ENCODE peak calls at places on chromosomes 3 and 15, in eight cellular contexts. One of them, this sample, is unnamed.

GRCh38 chr3:66428733-66429132 is 72.1 kb downstream of the LRIG1 start:
- DNase-seq in tibial artery: peak
- DNase-seq in hepatocyte: peak
- DNase-seq in AG09309: peak
- DNase-seq in MM.1S: no peak
- DNase-seq in heart right ventricle: peak
- DNase-seq in DND-41: no peak
- DNase-seq in fibroblast of lung: peak
- DNase-seq in this sample: peak

GRCh38 chr3:22103423-22103822 is 352.4 kb upstream of the ZNF385D start:
- DNase-seq in tibial artery: no peak
- DNase-seq in hepatocyte: no peak
- DNase-seq in AG09309: no peak
- DNase-seq in MM.1S: no peak
- DNase-seq in heart right ventricle: no peak
- DNase-seq in DND-41: no peak
- DNase-seq in fibroblast of lung: no peak
- DNase-seq in this sample: no peak

GRCh38 chr3:30473374-30474051 is 132.9 kb upstream of the TGFBR2 start:
- DNase-seq in tibial artery: peak
- DNase-seq in hepatocyte: no peak
- DNase-seq in AG09309: no peak
- DNase-seq in MM.1S: no peak
- DNase-seq in heart right ventricle: no peak
- DNase-seq in DND-41: no peak
- DNase-seq in fibroblast of lung: peak
- DNase-seq in this sample: peak

GRCh38 chr15:90839187-90840071 is 29.0 kb upstream of the FURIN start:
- DNase-seq in tibial artery: no peak
- DNase-seq in hepatocyte: peak
- DNase-seq in AG09309: no peak
- DNase-seq in MM.1S: peak
- DNase-seq in heart right ventricle: no peak
- DNase-seq in DND-41: no peak
- DNase-seq in fibroblast of lung: no peak
- DNase-seq in this sample: peak

GRCh38 chr3:188294823-188295487 is 141.0 kb downstream of the LPP start:
- DNase-seq in tibial artery: no peak
- DNase-seq in hepatocyte: peak
- DNase-seq in AG09309: peak
- DNase-seq in MM.1S: no peak
- DNase-seq in heart right ventricle: no peak
- DNase-seq in DND-41: no peak
- DNase-seq in fibroblast of lung: peak
- DNase-seq in this sample: peak

GRCh38 chr3:5250467-5251195 is 63.1 kb downstream of the EDEM1 start:
- DNase-seq in tibial artery: no peak
- DNase-seq in hepatocyte: no peak
- DNase-seq in AG09309: no peak
- DNase-seq in MM.1S: no peak
- DNase-seq in heart right ventricle: no peak
- DNase-seq in DND-41: no peak
- DNase-seq in fibroblast of lung: peak
- DNase-seq in this sample: no peak

GRCh38 chr3:140576444-140576843 is 101.4 kb upstream of the TRIM42 start:
- DNase-seq in tibial artery: no peak
- DNase-seq in hepatocyte: no peak
- DNase-seq in AG09309: no peak
- DNase-seq in MM.1S: no peak
- DNase-seq in heart right ventricle: no peak
- DNase-seq in DND-41: no peak
- DNase-seq in fibroblast of lung: no peak
- DNase-seq in this sample: no peak

GRCh38 chr3:69422751-69423150 is 36.9 kb upstream of the FRMD4B start:
- DNase-seq in tibial artery: no peak
- DNase-seq in hepatocyte: no peak
- DNase-seq in AG09309: no peak
- DNase-seq in MM.1S: no peak
- DNase-seq in heart right ventricle: no peak
- DNase-seq in DND-41: no peak
- DNase-seq in fibroblast of lung: peak
- DNase-seq in this sample: peak

GRCh38 chr15:86846059-86846458 is 766.4 kb downstream of the AGBL1 start:
- DNase-seq in tibial artery: no peak
- DNase-seq in hepatocyte: no peak
- DNase-seq in AG09309: no peak
- DNase-seq in MM.1S: no peak
- DNase-seq in heart right ventricle: no peak
- DNase-seq in DND-41: no peak
- DNase-seq in fibroblast of lung: no peak
- DNase-seq in this sample: no peak

GRCh38 chr3:160804762-160805161 is 48.7 kb downstream of the PPM1L start:
- DNase-seq in tibial artery: peak
- DNase-seq in hepatocyte: no peak
- DNase-seq in AG09309: no peak
- DNase-seq in MM.1S: no peak
- DNase-seq in heart right ventricle: peak
- DNase-seq in DND-41: no peak
- DNase-seq in fibroblast of lung: no peak
- DNase-seq in this sample: no peak

GRCh38 chr15:68299436-68299835 is 21.9 kb downstream of the FEM1B start:
- DNase-seq in tibial artery: no peak
- DNase-seq in hepatocyte: no peak
- DNase-seq in AG09309: no peak
- DNase-seq in MM.1S: no peak
- DNase-seq in heart right ventricle: no peak
- DNase-seq in DND-41: no peak
- DNase-seq in fibroblast of lung: no peak
- DNase-seq in this sample: no peak
- H3K4me3 ChIP-seq in tibial artery: peak
- H3K4me3 ChIP-seq in hepatocyte: no peak
- H3K4me3 ChIP-seq in AG09309: no peak
- H3K4me3 ChIP-seq in MM.1S: no peak
- H3K4me3 ChIP-seq in heart right ventricle: no peak
- H3K4me3 ChIP-seq in DND-41: no peak
- H3K4me3 ChIP-seq in fibroblast of lung: peak
- H3K4me3 ChIP-seq in this sample: no peak

GRCh38 chr3:155370198-155370597 is 76.7 kb upstream of the STRIT1 start:
- DNase-seq in tibial artery: peak
- DNase-seq in hepatocyte: no peak
- DNase-seq in AG09309: no peak
- DNase-seq in MM.1S: no peak
- DNase-seq in heart right ventricle: peak
- DNase-seq in DND-41: no peak
- DNase-seq in fibroblast of lung: no peak
- DNase-seq in this sample: no peak
- TF ChIP-seq CTCF in tibial artery: peak
- TF ChIP-seq CTCF in hepatocyte: no peak
- TF ChIP-seq CTCF in AG09309: no peak
- TF ChIP-seq CTCF in MM.1S: no peak
- TF ChIP-seq CTCF in heart right ventricle: no peak
- TF ChIP-seq CTCF in DND-41: no peak
- TF ChIP-seq CTCF in fibroblast of lung: no peak
- TF ChIP-seq CTCF in this sample: no peak

DNA sequence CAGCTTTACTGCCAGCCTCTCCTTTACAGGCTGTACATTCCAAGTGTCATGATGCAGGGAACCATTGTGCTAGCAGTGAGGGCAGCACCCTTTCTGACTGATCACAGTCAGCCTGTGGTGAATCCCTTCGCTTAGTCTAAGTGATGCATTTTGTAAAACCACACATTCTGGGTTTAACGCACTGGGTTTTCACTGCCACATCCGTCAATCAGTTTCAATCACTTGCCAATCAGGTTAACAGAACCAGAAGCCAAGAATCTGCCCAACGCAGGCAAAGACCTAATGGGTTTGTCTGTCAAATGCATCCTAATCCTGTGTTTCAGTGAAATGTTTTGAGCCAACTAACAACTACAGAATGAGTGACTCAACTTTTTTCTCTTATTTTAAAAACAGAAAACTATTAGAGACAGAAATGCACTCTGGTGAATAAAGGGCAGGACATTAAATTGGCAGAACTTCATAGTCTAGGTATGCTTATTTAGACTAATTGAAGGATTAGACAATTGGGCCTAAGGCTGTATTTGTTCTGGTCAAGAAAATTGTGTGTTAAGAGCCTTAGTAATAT is 226.0 kb upstream of the DPH6 start:
- DNase-seq in tibial artery: no peak
- DNase-seq in hepatocyte: no peak
- DNase-seq in AG09309: no peak
- DNase-seq in MM.1S: no peak
- DNase-seq in heart right ventricle: no peak
- DNase-seq in DND-41: no peak
- DNase-seq in fibroblast of lung: no peak
- DNase-seq in this sample: no peak
- H3K4me3 ChIP-seq in tibial artery: no peak
- H3K4me3 ChIP-seq in hepatocyte: no peak
- H3K4me3 ChIP-seq in AG09309: no peak
- H3K4me3 ChIP-seq in MM.1S: no peak
- H3K4me3 ChIP-seq in heart right ventricle: no peak
- H3K4me3 ChIP-seq in DND-41: no peak
- H3K4me3 ChIP-seq in fibroblast of lung: no peak
- H3K4me3 ChIP-seq in this sample: no peak

DNA sequence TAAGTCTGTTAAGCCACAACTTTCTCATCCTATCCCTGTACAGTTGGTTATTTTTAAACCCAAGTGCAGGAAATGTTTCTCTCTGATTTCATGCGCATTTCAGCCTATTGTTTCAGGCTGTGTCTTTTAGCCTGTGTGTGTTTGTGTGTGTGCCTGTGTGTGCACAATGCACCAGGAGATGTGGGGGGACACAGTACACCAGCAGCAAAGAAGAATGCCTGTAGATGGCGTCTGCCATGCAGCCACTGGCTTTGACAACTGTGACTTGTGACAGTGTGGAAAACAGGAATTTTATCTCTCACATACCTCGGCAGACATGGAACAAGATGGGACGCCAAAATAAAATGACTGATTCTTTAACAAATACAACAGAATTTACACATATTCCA is 43.6 kb upstream of the PLXNA1 start:
- DNase-seq in tibial artery: no peak
- DNase-seq in hepatocyte: no peak
- DNase-seq in AG09309: no peak
- DNase-seq in MM.1S: no peak
- DNase-seq in heart right ventricle: no peak
- DNase-seq in DND-41: no peak
- DNase-seq in fibroblast of lung: no peak
- DNase-seq in this sample: peak
- TF ChIP-seq CTCF in tibial artery: no peak
- TF ChIP-seq CTCF in hepatocyte: no peak
- TF ChIP-seq CTCF in AG09309: no peak
- TF ChIP-seq CTCF in MM.1S: no peak
- TF ChIP-seq CTCF in heart right ventricle: no peak
- TF ChIP-seq CTCF in DND-41: peak
- TF ChIP-seq CTCF in fibroblast of lung: no peak
- TF ChIP-seq CTCF in this sample: no peak

DNA sequence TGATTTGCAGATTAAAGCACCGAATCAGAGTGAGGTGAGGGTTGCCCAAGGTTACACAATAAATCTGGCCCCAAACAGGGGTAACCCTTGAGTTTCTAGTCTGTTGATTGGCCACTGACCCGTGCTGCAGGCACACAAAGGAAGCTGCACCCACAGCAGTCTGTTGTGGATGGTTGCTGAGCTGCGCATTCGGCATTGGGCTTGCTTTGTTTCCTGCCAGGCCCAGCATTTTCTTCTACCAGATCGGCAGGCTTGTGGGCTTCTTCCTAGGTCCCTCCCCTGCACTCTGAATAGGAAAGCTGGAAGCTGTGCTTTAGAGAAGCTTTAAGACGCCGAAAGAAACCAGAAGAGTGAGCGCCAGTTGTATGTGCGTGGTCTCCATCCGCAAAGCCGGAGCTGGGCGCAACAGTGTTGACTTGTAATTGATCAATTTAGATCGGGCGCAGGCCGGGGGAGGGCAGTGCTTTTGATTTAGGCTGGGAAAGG is 12.1 kb downstream of the B3GNT5 start:
- DNase-seq in tibial artery: no peak
- DNase-seq in hepatocyte: no peak
- DNase-seq in AG09309: no peak
- DNase-seq in MM.1S: no peak
- DNase-seq in heart right ventricle: peak
- DNase-seq in DND-41: no peak
- DNase-seq in fibroblast of lung: peak
- DNase-seq in this sample: no peak
- H3K4me3 ChIP-seq in tibial artery: no peak
- H3K4me3 ChIP-seq in hepatocyte: no peak
- H3K4me3 ChIP-seq in AG09309: no peak
- H3K4me3 ChIP-seq in MM.1S: no peak
- H3K4me3 ChIP-seq in heart right ventricle: no peak
- H3K4me3 ChIP-seq in DND-41: no peak
- H3K4me3 ChIP-seq in fibroblast of lung: no peak
- H3K4me3 ChIP-seq in this sample: no peak

DNA sequence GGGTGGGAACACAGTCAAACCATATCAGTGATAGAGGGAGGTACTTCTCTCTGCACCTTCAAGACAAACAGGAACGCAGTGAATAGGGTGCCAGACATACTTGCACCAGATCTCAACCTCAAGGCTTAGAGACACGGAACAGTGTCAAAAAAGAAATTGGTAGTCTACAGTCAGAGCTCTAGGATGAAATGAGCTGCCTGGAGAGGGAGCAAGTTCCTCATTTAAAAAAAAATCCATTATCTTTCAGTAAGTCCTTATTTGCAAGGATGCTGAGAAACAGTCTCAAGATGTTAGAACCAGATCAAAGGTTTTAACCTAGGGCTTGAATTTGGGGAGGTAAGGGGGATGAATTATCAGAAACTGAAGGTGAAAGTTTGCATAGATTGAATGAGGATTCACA is 20.2 kb upstream of the LMCD1 start:
- DNase-seq in tibial artery: no peak
- DNase-seq in hepatocyte: no peak
- DNase-seq in AG09309: no peak
- DNase-seq in MM.1S: no peak
- DNase-seq in heart right ventricle: no peak
- DNase-seq in DND-41: no peak
- DNase-seq in fibroblast of lung: peak
- DNase-seq in this sample: peak
- TF ChIP-seq CTCF in tibial artery: peak
- TF ChIP-seq CTCF in hepatocyte: no peak
- TF ChIP-seq CTCF in AG09309: peak
- TF ChIP-seq CTCF in MM.1S: no peak
- TF ChIP-seq CTCF in heart right ventricle: no peak
- TF ChIP-seq CTCF in DND-41: no peak
- TF ChIP-seq CTCF in fibroblast of lung: peak
- TF ChIP-seq CTCF in this sample: no peak

DNA sequence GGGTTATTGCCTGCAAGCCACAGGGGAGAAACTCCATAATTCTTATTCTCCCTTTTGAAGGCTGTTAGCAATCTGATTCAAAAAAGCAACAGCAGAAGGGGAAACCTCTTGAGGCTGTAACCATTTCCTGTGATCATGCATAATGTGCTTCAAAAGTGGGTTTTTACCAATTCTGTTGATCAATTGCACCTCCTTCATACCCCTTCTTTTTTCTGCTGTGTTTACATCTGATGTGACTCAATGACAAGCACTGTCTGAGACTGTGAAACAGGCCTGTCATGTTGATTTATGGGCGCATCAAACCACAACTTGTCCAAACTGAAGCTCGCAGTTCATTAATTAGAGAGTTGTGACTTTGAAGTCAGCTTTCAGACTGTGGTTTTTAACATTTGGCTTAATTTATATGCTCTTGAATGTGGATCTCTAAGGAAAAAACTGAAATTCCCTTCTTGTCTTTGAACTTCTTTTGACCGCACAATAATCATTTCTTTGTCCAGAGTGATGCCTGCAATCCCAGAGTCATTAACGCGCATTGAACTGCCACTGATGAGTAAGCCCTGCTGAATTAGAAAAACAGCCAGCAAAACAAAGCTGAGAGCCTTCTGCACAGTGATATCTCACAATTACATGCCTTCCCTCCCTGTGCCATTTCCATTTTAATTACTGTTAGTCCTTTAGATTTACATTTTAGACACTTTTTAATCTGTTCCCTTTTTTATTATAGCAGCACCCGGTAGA is 532.8 kb downstream of the FOXP1 start:
- DNase-seq in tibial artery: no peak
- DNase-seq in hepatocyte: no peak
- DNase-seq in AG09309: no peak
- DNase-seq in MM.1S: no peak
- DNase-seq in heart right ventricle: no peak
- DNase-seq in DND-41: no peak
- DNase-seq in fibroblast of lung: peak
- DNase-seq in this sample: no peak
- H3K4me3 ChIP-seq in tibial artery: no peak
- H3K4me3 ChIP-seq in hepatocyte: no peak
- H3K4me3 ChIP-seq in AG09309: no peak
- H3K4me3 ChIP-seq in MM.1S: no peak
- H3K4me3 ChIP-seq in heart right ventricle: no peak
- H3K4me3 ChIP-seq in DND-41: no peak
- H3K4me3 ChIP-seq in fibroblast of lung: no peak
- H3K4me3 ChIP-seq in this sample: no peak